ENCODE peak calls at places on chromosomes 3 and 15, in ten cellular contexts. G is neural progenitor cell; W is ovary; S is psoas muscle; X is stomach; K is uterus; Q is heart left ventricle; N is endodermal cell; Z is CD4-positive, alpha-beta T cell; C is cardiac muscle cell. O is an unnamed sample.

GRCh38 chr15:59170295-59170881 is 36.3 kb upstream of the LDHAL6B start:
- DNase-seq in G (peak; percentile 27), X (peak; percentile 91), Q (peak; percentile 23), N (peak; percentile 75), C (no peak), W (no peak), Z (no peak), S (peak; percentile 58), K (no peak), O (peak; percentile 40)

GRCh38 chr3:56702487-56703315 is 19.6 kb upstream of the TASOR start:
- DNase-seq in Z (peak; percentile 33), W (peak; percentile 34), X (peak; percentile 45), Q (peak; percentile 39), C (peak; percentile 79), N (peak; percentile 56), S (no peak), G (peak; percentile 78), K (no peak), O (no peak)

GRCh38 chr3:194384156-194384555 is 14.6 kb upstream of the LRRC15 start:
- DNase-seq in W (no peak), N (no peak), K (no peak), C (no peak), X (no peak), Z (no peak), S (no peak), G (no peak), Q (no peak), O (no peak)

GRCh38 chr3:194884649-194885315 is 199.1 kb downstream of the FAM43A start:
- DNase-seq in Q (peak; percentile 67), K (no peak), Z (no peak), G (no peak), S (no peak), W (no peak), X (no peak), N (peak; percentile 5), C (no peak), O (no peak)

GRCh38 chr3:149353581-149354184 is 20.2 kb upstream of the TM4SF18 start:
- DNase-seq in S (no peak), N (no peak), Q (no peak), G (no peak), W (no peak), Z (no peak), K (no peak), X (no peak), C (no peak), O (no peak)

GRCh38 chr3:17707813-17708543 is 34.5 kb downstream of the TBC1D5 start:
- DNase-seq in C (no peak), S (no peak), N (no peak), Q (no peak), G (no peak), W (no peak), X (no peak), K (no peak), Z (no peak), O (no peak)

GRCh38 chr3:53457068-53457467 is 37.3 kb upstream of the CACNA1D start:
- DNase-seq in Z (no peak), X (no peak), Q (no peak), W (no peak), K (no peak), N (no peak), C (no peak), S (no peak), G (no peak), O (no peak)

GRCh38 chr15:67030036-67030762 is 35.2 kb upstream of the SMAD3 start:
- DNase-seq in K (no peak), X (no peak), Z (no peak), N (peak; percentile 88), W (no peak), C (peak; percentile 72), Q (no peak), G (peak; percentile 84), S (no peak), O (no peak)

GRCh38 chr15:75153084-75153483 is 48.6 kb upstream of the C15orf39 start:
- DNase-seq in N (no peak), X (no peak), W (no peak), Q (no peak), Z (no peak), K (no peak), S (no peak), G (no peak), C (peak; percentile 33), O (peak; percentile 22)

GRCh38 chr3:39637807-39638206 is 170.3 kb downstream of the MOBP start:
- DNase-seq in S (no peak), N (no peak), W (no peak), C (no peak), Q (no peak), Z (no peak), G (no peak), K (no peak), X (no peak), O (no peak)

GRCh38 chr3:119559441-119559963 is at the start of gene CD80:
- DNase-seq in K (no peak), X (peak; percentile 75), N (peak; percentile 88), S (peak; percentile 54), Q (peak; percentile 46), C (peak; percentile 51), G (peak; percentile 57), W (no peak), Z (peak; percentile 18), O (no peak)

GRCh38 chr3:71690222-71690821 is 34.9 kb downstream of the EIF4E3 start:
- DNase-seq in Q (no peak), Z (no peak), W (peak; percentile 66), X (no peak), N (no peak), S (no peak), K (no peak), C (no peak), G (no peak), O (no peak)

GRCh38 chr15:36414670-36415069 is 164.8 kb upstream of the CDIN1 start:
- DNase-seq in K (no peak), Z (no peak), X (no peak), N (no peak), Q (no peak), G (no peak), C (no peak), S (no peak), W (no peak), O (no peak)

GRCh38 chr3:178856804-178857203 is 214.8 kb downstream of the ZMAT3 start:
- DNase-seq in C (no peak), S (no peak), Q (no peak), Z (no peak), N (no peak), K (no peak), X (no peak), G (no peak), W (no peak), O (no peak)
- TF ChIP-seq CTCF in C (no peak), S (no peak), Q (no peak), Z (no peak), N (no peak), K (no peak), X (no peak), G (no peak), W (no peak), O (no peak)

GRCh38 chr15:22265056-22265945 is 185.0 kb downstream of the OR4M2 start:
- DNase-seq in W (no peak), G (no peak), S (no peak), C (no peak), Q (no peak), K (no peak), X (no peak), Z (no peak), N (no peak), O (no peak)

GRCh38 chr15:22265961-22266360 is 185.6 kb downstream of the OR4M2 start:
- DNase-seq in W (no peak), K (no peak), N (no peak), X (no peak), S (no peak), G (no peak), C (no peak), Z (no peak), Q (no peak), O (no peak)

GRCh38 chr15:22259881-22260421 is 179.6 kb downstream of the OR4M2 start:
- DNase-seq in Z (no peak), W (no peak), G (no peak), X (no peak), N (no peak), S (no peak), K (no peak), C (no peak), Q (no peak), O (no peak)

GRCh38 chr15:22262613-22263020 is 182.3 kb downstream of the OR4M2 start:
- DNase-seq in Q (no peak), W (no peak), X (no peak), K (no peak), C (no peak), G (no peak), S (peak; percentile 63), N (no peak), Z (peak; percentile 34), O (no peak)

DNA sequence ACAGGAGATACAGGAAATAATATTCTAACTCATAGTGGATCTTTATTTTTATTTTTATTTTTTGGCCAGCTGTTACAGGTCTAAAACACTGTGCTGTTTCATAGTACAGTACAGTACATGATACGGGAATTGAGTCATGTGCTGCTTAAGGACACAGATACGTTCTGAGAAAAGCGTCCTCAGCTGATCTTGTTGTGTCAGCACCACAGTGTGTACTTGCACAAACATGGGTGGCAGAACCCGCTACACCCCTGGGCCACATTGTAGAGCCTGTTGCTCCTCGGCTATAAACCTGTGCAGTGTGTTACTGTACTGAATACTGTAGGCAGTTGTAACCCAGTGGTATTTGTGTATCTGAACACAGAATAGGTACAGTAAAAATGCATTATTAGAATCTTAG is 183.4 kb downstream of the OR4M2 start:
- DNase-seq in N (no peak), Z (no peak), S (no peak), X (no peak), Q (no peak), W (no peak), G (no peak), C (no peak), K (no peak), O (no peak)
- H3K9me3 ChIP-seq in N (peaks cover 94% of the 10 kb centered on the region), Z (no peaks in the 10 kb centered on the region), S (no peaks in the 10 kb centered on the region), X (peaks cover 3% of the 10 kb centered on the region), Q (no peaks in the 10 kb centered on the region), W (no peaks in the 10 kb centered on the region), G (peaks cover 41% of the 10 kb centered on the region), C (no peaks in the 10 kb centered on the region), K (no peaks in the 10 kb centered on the region), O (no peaks in the 10 kb centered on the region)

DNA sequence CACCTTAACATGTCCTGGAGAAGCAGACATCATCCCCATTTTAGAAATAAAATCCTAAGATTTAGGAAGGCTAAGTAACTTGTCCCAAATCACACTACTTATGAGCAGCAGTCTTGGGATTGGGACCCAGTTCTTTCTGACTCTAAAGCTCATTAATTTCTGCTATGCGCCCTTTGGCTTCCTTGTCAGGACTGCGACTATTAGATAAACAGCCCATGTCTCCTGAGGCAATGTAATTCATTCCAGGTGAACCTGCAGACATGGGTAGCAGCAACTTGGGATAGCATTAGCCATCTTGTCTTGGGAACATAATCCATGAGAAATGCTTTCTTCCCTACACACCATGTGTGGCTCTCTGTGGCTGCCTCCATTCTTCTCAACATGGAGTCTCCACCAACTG is 32.3 kb upstream of the FBN1 start:
- DNase-seq in X (no peak), K (no peak), G (no peak), Z (no peak), C (no peak), Q (no peak), W (no peak), S (no peak), N (no peak), O (no peak)
- H3K27me3 ChIP-seq in X (no peaks in the 10 kb centered on the region), K (no peaks in the 10 kb centered on the region), G (no peaks in the 10 kb centered on the region), Z (no peaks in the 10 kb centered on the region), C (no peaks in the 10 kb centered on the region), Q (no peaks in the 10 kb centered on the region), W (no peaks in the 10 kb centered on the region), S (no peaks in the 10 kb centered on the region), N (peaks cover 16% of the 10 kb centered on the region), O (no peaks in the 10 kb centered on the region)

GRCh38 chr3:134378384-134378783 is 4.1 kb upstream of the AMOTL2 start:
- DNase-seq in N (peak; percentile 88), K (no peak), W (no peak), G (peak; percentile 72), X (no peak), S (peak; percentile 77), Q (peak; percentile 67), Z (no peak), C (peak; percentile 77), O (no peak)
- TF ChIP-seq CTCF in N (peak; percentile 84), K (peak; percentile 23), W (no peak), G (peak; percentile 67), X (no peak), S (peak; percentile 71), Q (peak; percentile 57), Z (no peak), C (peak; percentile 52), O (peak; percentile 33)

O was measured in thoracic aorta.